ENCODE peak calls at places on chromosomes 4 and X, in seven cellular contexts. One of them, this sample, is unnamed.

GRCh38 chr4:158624889-158625478 is 46.7 kb downstream of the C4orf46 start:
- DNase-seq in left ventricle myocardium inferior: no peak
- DNase-seq in coronary artery: no peak
- DNase-seq in BJ: no peak
- DNase-seq in AG10803: peak
- DNase-seq in right lobe of liver: no peak
- DNase-seq in body of pancreas: peak
- DNase-seq in this sample: no peak

GRCh38 chrX:24228596-24228995 is 79.1 kb downstream of the ZFX start:
- DNase-seq in left ventricle myocardium inferior: no peak
- DNase-seq in BJ: no peak
- DNase-seq in body of pancreas: no peak
- DNase-seq in right lobe of liver: no peak
- DNase-seq in coronary artery: no peak
- DNase-seq in AG10803: no peak
- DNase-seq in this sample: no peak

GRCh38 chr4:93828332-93828829 is at the start of gene ATOH1:
- DNase-seq in left ventricle myocardium inferior: no peak
- DNase-seq in right lobe of liver: no peak
- DNase-seq in BJ: no peak
- DNase-seq in body of pancreas: peak
- DNase-seq in AG10803: no peak
- DNase-seq in coronary artery: no peak
- DNase-seq in this sample: no peak

GRCh38 chr4:19382993-19383392 is 868.7 kb upstream of the SLIT2 start:
- DNase-seq in coronary artery: no peak
- DNase-seq in BJ: peak
- DNase-seq in left ventricle myocardium inferior: no peak
- DNase-seq in body of pancreas: no peak
- DNase-seq in right lobe of liver: no peak
- DNase-seq in AG10803: peak
- DNase-seq in this sample: no peak

GRCh38 chr4:26619784-26620183 is 35.9 kb downstream of the TBC1D19 start:
- DNase-seq in coronary artery: no peak
- DNase-seq in BJ: peak
- DNase-seq in left ventricle myocardium inferior: no peak
- DNase-seq in body of pancreas: no peak
- DNase-seq in right lobe of liver: no peak
- DNase-seq in AG10803: peak
- DNase-seq in this sample: no peak

GRCh38 chrX:154419688-154420401 is 8.5 kb downstream of the TAFAZZIN start:
- DNase-seq in BJ: no peak
- DNase-seq in coronary artery: no peak
- DNase-seq in right lobe of liver: no peak
- DNase-seq in AG10803: no peak
- DNase-seq in body of pancreas: no peak
- DNase-seq in left ventricle myocardium inferior: peak
- DNase-seq in this sample: no peak

GRCh38 chr4:113646456-113646809 is 115.1 kb downstream of the CAMK2D start:
- DNase-seq in right lobe of liver: no peak
- DNase-seq in AG10803: peak
- DNase-seq in body of pancreas: no peak
- DNase-seq in coronary artery: no peak
- DNase-seq in left ventricle myocardium inferior: no peak
- DNase-seq in BJ: no peak
- DNase-seq in this sample: no peak

GRCh38 chr4:108018038-108018883 is 28.6 kb downstream of the HADH start:
- DNase-seq in right lobe of liver: peak
- DNase-seq in body of pancreas: peak
- DNase-seq in left ventricle myocardium inferior: peak
- DNase-seq in coronary artery: no peak
- DNase-seq in AG10803: peak
- DNase-seq in BJ: peak
- DNase-seq in this sample: peak

GRCh38 chr4:118345813-118346212 is 7.0 kb downstream of the PRSS12 start:
- DNase-seq in left ventricle myocardium inferior: no peak
- DNase-seq in coronary artery: no peak
- DNase-seq in AG10803: no peak
- DNase-seq in BJ: no peak
- DNase-seq in right lobe of liver: no peak
- DNase-seq in body of pancreas: no peak
- DNase-seq in this sample: no peak

GRCh38 chr4:60794372-60794771 is 405.8 kb upstream of the ADGRL3 start:
- DNase-seq in AG10803: no peak
- DNase-seq in coronary artery: no peak
- DNase-seq in left ventricle myocardium inferior: no peak
- DNase-seq in body of pancreas: no peak
- DNase-seq in right lobe of liver: no peak
- DNase-seq in BJ: no peak
- DNase-seq in this sample: no peak

GRCh38 chr4:172998527-172999469 is 169.8 kb upstream of the GALNT7 start:
- DNase-seq in body of pancreas: no peak
- DNase-seq in BJ: no peak
- DNase-seq in right lobe of liver: no peak
- DNase-seq in AG10803: peak
- DNase-seq in coronary artery: no peak
- DNase-seq in left ventricle myocardium inferior: no peak
- DNase-seq in this sample: no peak

GRCh38 chrX:40085086-40085551 is 12.6 kb downstream of the BCOR start:
- DNase-seq in left ventricle myocardium inferior: no peak
- DNase-seq in AG10803: peak
- DNase-seq in coronary artery: no peak
- DNase-seq in body of pancreas: peak
- DNase-seq in right lobe of liver: no peak
- DNase-seq in BJ: no peak
- DNase-seq in this sample: no peak

GRCh38 chr4:114209589-114209988 is 230.1 kb upstream of the ARSJ start:
- DNase-seq in BJ: no peak
- DNase-seq in left ventricle myocardium inferior: no peak
- DNase-seq in body of pancreas: no peak
- DNase-seq in AG10803: peak
- DNase-seq in coronary artery: no peak
- DNase-seq in right lobe of liver: no peak
- DNase-seq in this sample: no peak

GRCh38 chrX:111009256-111009655 is 86.7 kb upstream of the PAK3 start:
- DNase-seq in body of pancreas: no peak
- DNase-seq in BJ: no peak
- DNase-seq in AG10803: no peak
- DNase-seq in left ventricle myocardium inferior: no peak
- DNase-seq in right lobe of liver: no peak
- DNase-seq in coronary artery: no peak
- DNase-seq in this sample: no peak
- H3K4me3 ChIP-seq in body of pancreas: no peak
- H3K4me3 ChIP-seq in BJ: no peak
- H3K4me3 ChIP-seq in AG10803: no peak
- H3K4me3 ChIP-seq in left ventricle myocardium inferior: no peak
- H3K4me3 ChIP-seq in right lobe of liver: no peak
- H3K4me3 ChIP-seq in coronary artery: no peak
- H3K4me3 ChIP-seq in this sample: no peak

GRCh38 chrX:97402333-97402732 is 518.6 kb downstream of the RPA4 start:
- DNase-seq in BJ: no peak
- DNase-seq in coronary artery: no peak
- DNase-seq in AG10803: no peak
- DNase-seq in left ventricle myocardium inferior: no peak
- DNase-seq in right lobe of liver: no peak
- DNase-seq in body of pancreas: no peak
- DNase-seq in this sample: no peak
- H3K4me3 ChIP-seq in BJ: no peak
- H3K4me3 ChIP-seq in coronary artery: no peak
- H3K4me3 ChIP-seq in AG10803: no peak
- H3K4me3 ChIP-seq in left ventricle myocardium inferior: no peak
- H3K4me3 ChIP-seq in right lobe of liver: no peak
- H3K4me3 ChIP-seq in body of pancreas: no peak
- H3K4me3 ChIP-seq in this sample: no peak

DNA sequence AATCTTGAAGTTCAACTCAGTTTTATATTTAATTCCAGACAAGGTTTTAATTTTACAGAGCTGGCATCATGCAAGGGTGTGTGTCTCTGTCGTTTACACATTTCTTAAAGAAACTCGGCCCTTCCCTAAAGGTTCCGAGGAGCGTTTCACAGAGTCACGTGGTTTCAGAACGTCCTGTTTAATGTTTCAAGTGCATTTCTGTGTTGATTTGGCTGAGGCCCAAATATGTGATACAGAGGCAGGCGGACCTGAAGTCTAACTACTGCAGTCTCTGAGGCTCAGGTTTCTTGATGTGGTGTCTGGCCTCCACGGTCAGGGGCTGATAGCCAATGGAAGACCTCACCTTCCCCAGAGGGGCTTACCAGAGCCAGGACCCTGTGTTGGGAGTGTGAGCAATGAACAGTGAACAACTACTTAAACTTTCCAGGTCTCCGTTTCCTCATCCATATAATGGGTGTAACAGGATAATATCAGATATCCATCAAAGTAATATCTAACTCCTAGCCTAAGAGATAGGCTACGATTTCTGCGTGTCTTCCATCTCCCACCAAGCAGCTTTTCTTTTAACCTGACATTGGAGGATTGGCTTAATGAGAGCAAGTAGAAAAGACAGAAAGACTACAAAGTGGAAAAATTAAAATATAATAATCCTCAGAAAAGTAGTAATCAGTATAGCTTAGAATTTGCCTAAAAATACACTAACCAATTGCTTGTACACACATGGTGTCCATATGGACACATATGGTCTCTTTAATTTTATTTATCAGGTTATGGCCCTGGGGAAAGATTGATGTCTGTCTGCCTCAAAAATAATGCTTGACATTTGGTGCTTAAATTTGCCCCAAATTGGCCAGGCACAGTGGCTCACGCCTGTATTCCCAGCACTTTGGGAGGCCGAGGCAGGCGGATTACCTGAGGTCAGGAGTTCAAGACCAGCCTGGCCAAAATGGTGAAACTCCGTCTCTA is 50.0 kb upstream of the TRIM2 start:
- DNase-seq in BJ: no peak
- DNase-seq in AG10803: peak
- DNase-seq in right lobe of liver: no peak
- DNase-seq in left ventricle myocardium inferior: no peak
- DNase-seq in body of pancreas: no peak
- DNase-seq in coronary artery: no peak
- DNase-seq in this sample: no peak
- H3K4me3 ChIP-seq in BJ: no peak
- H3K4me3 ChIP-seq in AG10803: peak
- H3K4me3 ChIP-seq in right lobe of liver: peak
- H3K4me3 ChIP-seq in left ventricle myocardium inferior: peak
- H3K4me3 ChIP-seq in body of pancreas: peak
- H3K4me3 ChIP-seq in coronary artery: peak
- H3K4me3 ChIP-seq in this sample: peak

GRCh38 chr4:143417679-143418403 is 81.2 kb downstream of the GAB1 start:
- DNase-seq in BJ: no peak
- DNase-seq in coronary artery: no peak
- DNase-seq in AG10803: no peak
- DNase-seq in right lobe of liver: no peak
- DNase-seq in left ventricle myocardium inferior: no peak
- DNase-seq in body of pancreas: no peak
- DNase-seq in this sample: no peak
- H3K4me3 ChIP-seq in BJ: no peak
- H3K4me3 ChIP-seq in coronary artery: no peak
- H3K4me3 ChIP-seq in AG10803: no peak
- H3K4me3 ChIP-seq in right lobe of liver: no peak
- H3K4me3 ChIP-seq in left ventricle myocardium inferior: no peak
- H3K4me3 ChIP-seq in body of pancreas: no peak
- H3K4me3 ChIP-seq in this sample: no peak

GRCh38 chr4:24328300-24328699 is 256.1 kb downstream of the DHX15 start:
- DNase-seq in AG10803: no peak
- DNase-seq in body of pancreas: no peak
- DNase-seq in left ventricle myocardium inferior: no peak
- DNase-seq in right lobe of liver: no peak
- DNase-seq in BJ: no peak
- DNase-seq in coronary artery: no peak
- DNase-seq in this sample: no peak

GRCh38 chr4:24321637-24322036 is 262.7 kb downstream of the DHX15 start:
- DNase-seq in BJ: no peak
- DNase-seq in right lobe of liver: no peak
- DNase-seq in body of pancreas: no peak
- DNase-seq in AG10803: no peak
- DNase-seq in left ventricle myocardium inferior: no peak
- DNase-seq in coronary artery: no peak
- DNase-seq in this sample: no peak

GRCh38 chr4:24322517-24322916 is 261.8 kb downstream of the DHX15 start:
- DNase-seq in body of pancreas: no peak
- DNase-seq in right lobe of liver: no peak
- DNase-seq in coronary artery: no peak
- DNase-seq in left ventricle myocardium inferior: no peak
- DNase-seq in BJ: no peak
- DNase-seq in AG10803: peak
- DNase-seq in this sample: no peak

GRCh38 chr4:24321151-24321550 is 263.2 kb downstream of the DHX15 start:
- DNase-seq in AG10803: peak
- DNase-seq in left ventricle myocardium inferior: no peak
- DNase-seq in BJ: peak
- DNase-seq in coronary artery: no peak
- DNase-seq in right lobe of liver: no peak
- DNase-seq in body of pancreas: no peak
- DNase-seq in this sample: no peak

DNA sequence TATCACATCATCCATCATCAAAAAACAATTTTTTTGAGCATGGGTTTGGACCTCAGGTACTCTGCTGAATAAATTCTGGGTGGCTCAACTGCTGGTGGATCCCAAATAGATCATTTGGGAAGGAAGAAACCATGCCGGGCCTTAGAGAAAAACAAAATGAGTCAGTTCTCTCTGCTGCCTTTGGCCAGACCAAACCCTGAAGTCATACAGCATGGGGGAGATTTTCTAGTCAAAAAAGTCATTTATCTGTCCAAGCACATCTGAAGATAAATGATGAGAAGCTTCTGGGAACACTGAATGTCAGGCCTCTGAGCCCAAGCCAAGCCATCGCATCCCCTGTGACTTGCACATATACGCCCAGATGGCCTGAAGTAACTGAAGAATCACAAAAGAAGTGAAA is 261.4 kb downstream of the DHX15 start:
- DNase-seq in BJ: no peak
- DNase-seq in AG10803: no peak
- DNase-seq in body of pancreas: no peak
- DNase-seq in right lobe of liver: no peak
- DNase-seq in left ventricle myocardium inferior: no peak
- DNase-seq in coronary artery: no peak
- DNase-seq in this sample: no peak
- H3K4me3 ChIP-seq in BJ: no peak
- H3K4me3 ChIP-seq in AG10803: no peak
- H3K4me3 ChIP-seq in body of pancreas: no peak
- H3K4me3 ChIP-seq in right lobe of liver: no peak
- H3K4me3 ChIP-seq in left ventricle myocardium inferior: no peak
- H3K4me3 ChIP-seq in coronary artery: no peak
- H3K4me3 ChIP-seq in this sample: no peak

DNA sequence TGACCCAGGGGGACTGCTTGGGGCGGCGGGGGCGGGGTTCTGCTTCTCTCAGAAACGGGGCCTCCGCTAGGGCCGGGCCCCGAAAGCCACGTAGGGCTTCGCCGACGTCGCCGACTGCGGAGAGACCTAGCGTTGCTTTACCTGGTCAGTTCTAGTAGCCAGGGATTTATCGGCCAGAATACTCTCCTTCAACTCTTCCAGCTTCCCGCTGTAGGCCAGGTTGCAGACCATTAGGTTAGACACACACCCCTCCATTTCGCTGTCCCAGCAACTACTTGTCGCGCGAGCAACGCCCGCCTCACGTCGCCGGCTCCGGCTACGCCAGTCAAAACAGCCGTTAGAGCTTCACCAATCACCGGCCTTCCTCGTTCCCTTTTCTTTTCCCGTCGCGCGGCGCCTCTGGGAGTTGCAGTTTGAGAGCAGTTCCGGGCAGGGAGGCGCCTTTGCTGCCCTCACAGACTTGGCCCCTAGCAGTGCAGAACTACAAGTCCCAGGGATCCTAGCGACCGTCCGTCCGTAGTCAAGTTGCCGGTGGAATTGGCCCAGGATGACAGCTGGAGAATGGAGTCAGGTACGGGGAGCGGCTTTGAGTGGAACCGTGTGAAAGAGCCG is at the start of the genes ATG4A and PSMD10:
- DNase-seq in left ventricle myocardium inferior: peak
- DNase-seq in coronary artery: peak
- DNase-seq in AG10803: peak
- DNase-seq in body of pancreas: peak
- DNase-seq in right lobe of liver: peak
- DNase-seq in BJ: peak
- DNase-seq in this sample: peak
- H3K4me3 ChIP-seq in left ventricle myocardium inferior: peak
- H3K4me3 ChIP-seq in coronary artery: peak
- H3K4me3 ChIP-seq in AG10803: peak
- H3K4me3 ChIP-seq in body of pancreas: peak
- H3K4me3 ChIP-seq in right lobe of liver: peak
- H3K4me3 ChIP-seq in BJ: peak
- H3K4me3 ChIP-seq in this sample: peak

This sample was measured in ovary.